ENCODE peak calls at places on chromosomes 13 and 19, in ten cellular contexts. U, E, J, I, C, R, Q, M, G and H are unnamed samples.

GRCh38 chr13:102608944-102609343 is 12.2 kb downstream of the TPP2 start:
- DNase-seq in U (no peak), E (no peak), J (no peak), I (no peak), C (no peak), R (no peak), Q (no peak), M (no peak), G (no peak), H (peak)

GRCh38 chr19:4678881-4679379 is 8.8 kb upstream of the MYDGF start:
- DNase-seq in U (no peak), E (no peak), J (peak), I (peak), C (no peak), R (no peak), Q (no peak), M (peak), G (no peak), H (no peak)

GRCh38 chr19:45767881-45768643 is 990 bp downstream of the SIX5 start:
- DNase-seq in U (peak), E (peak), J (no peak), I (peak), C (no peak), R (no peak), Q (peak), M (peak), G (peak), H (peak)

GRCh38 chr13:39410089-39410901 is 192.7 kb downstream of the LHFPL6 start:
- DNase-seq in U (no peak), E (peak), J (no peak), I (no peak), C (peak), R (no peak), Q (no peak), M (no peak), G (peak), H (no peak)

GRCh38 chr13:67650471-67650870 is 420.3 kb upstream of the PCDH9 start:
- DNase-seq in U (no peak), E (no peak), J (no peak), I (no peak), C (no peak), R (no peak), Q (no peak), M (no peak), G (no peak), H (no peak)

GRCh38 chr13:110575322-110576069 is 14.0 kb upstream of the RAB20 start:
- DNase-seq in U (peak), E (no peak), J (no peak), I (no peak), C (no peak), R (no peak), Q (no peak), M (no peak), G (peak), H (peak)

GRCh38 chr13:97043302-97043701 is 49.0 kb upstream of the OXGR1 start:
- DNase-seq in U (no peak), E (peak), J (no peak), I (no peak), C (peak), R (no peak), Q (no peak), M (no peak), G (peak), H (peak)

GRCh38 chr19:45117167-45117594 is 24.2 kb downstream of the PPP1R37 start:
- DNase-seq in U (no peak), E (no peak), J (no peak), I (no peak), C (no peak), R (no peak), Q (no peak), M (peak), G (no peak), H (no peak)

GRCh38 chr19:13794388-13794751 is 873 bp upstream of the ZSWIM4 start:
- DNase-seq in U (peak), E (peak), J (no peak), I (peak), C (peak), R (peak), Q (no peak), M (no peak), G (peak), H (peak)

GRCh38 chr19:1177322-1178114 is 3.5 kb upstream of the SBNO2 start:
- DNase-seq in U (no peak), E (peak), J (no peak), I (no peak), C (peak), R (peak), Q (no peak), M (no peak), G (peak), H (peak)

GRCh38 chr19:45056831-45057230 is 18.0 kb downstream of the CLASRP start:
- DNase-seq in U (no peak), E (no peak), J (no peak), I (no peak), C (no peak), R (no peak), Q (no peak), M (no peak), G (no peak), H (no peak)